ENCODE peak calls at places on chromosomes 6 and 20, in eight cellular contexts. One of them, this sample, is unnamed.

GRCh38 chr20:23048283-23049200 is 930 bp downstream of the THBD start:
- DNase-seq in foreskin fibroblast: peak; percentile 33
- DNase-seq in cardiac muscle cell: peak; percentile 40
- DNase-seq in suprapubic skin: peak; percentile 75
- DNase-seq in CD4-positive, alpha-beta T cell: no peak
- DNase-seq in mesothelial cell of epicardium: peak; percentile 52
- DNase-seq in fibroblast of lung: peak; percentile 22
- DNase-seq in GM13977: peak; percentile 53
- DNase-seq in this sample: no peak

GRCh38 chr6:24064106-24064505 is 61.9 kb upstream of the NRSN1 start:
- DNase-seq in foreskin fibroblast: no peak
- DNase-seq in cardiac muscle cell: no peak
- DNase-seq in suprapubic skin: no peak
- DNase-seq in CD4-positive, alpha-beta T cell: no peak
- DNase-seq in mesothelial cell of epicardium: no peak
- DNase-seq in fibroblast of lung: peak; percentile 10
- DNase-seq in GM13977: no peak
- DNase-seq in this sample: no peak

GRCh38 chr6:136429264-136429663 is 121.0 kb downstream of the MAP7 start:
- DNase-seq in foreskin fibroblast: no peak
- DNase-seq in cardiac muscle cell: no peak
- DNase-seq in suprapubic skin: no peak
- DNase-seq in CD4-positive, alpha-beta T cell: no peak
- DNase-seq in mesothelial cell of epicardium: no peak
- DNase-seq in fibroblast of lung: no peak
- DNase-seq in GM13977: no peak
- DNase-seq in this sample: no peak

GRCh38 chr6:143545976-143546547 is 34.5 kb upstream of the FUCA2 start:
- DNase-seq in foreskin fibroblast: no peak
- DNase-seq in cardiac muscle cell: peak; percentile 16
- DNase-seq in suprapubic skin: no peak
- DNase-seq in CD4-positive, alpha-beta T cell: no peak
- DNase-seq in mesothelial cell of epicardium: no peak
- DNase-seq in fibroblast of lung: peak; percentile 39
- DNase-seq in GM13977: no peak
- DNase-seq in this sample: no peak

GRCh38 chr6:27829453-27830211 is 82.6 kb downstream of the OR2B2 start:
- DNase-seq in foreskin fibroblast: no peak
- DNase-seq in cardiac muscle cell: no peak
- DNase-seq in suprapubic skin: no peak
- DNase-seq in CD4-positive, alpha-beta T cell: no peak
- DNase-seq in mesothelial cell of epicardium: no peak
- DNase-seq in fibroblast of lung: no peak
- DNase-seq in GM13977: no peak
- DNase-seq in this sample: no peak

GRCh38 chr20:8021541-8022269 is 2.1 kb upstream of the TMX4 start:
- DNase-seq in foreskin fibroblast: no peak
- DNase-seq in cardiac muscle cell: peak; percentile 13
- DNase-seq in suprapubic skin: no peak
- DNase-seq in CD4-positive, alpha-beta T cell: no peak
- DNase-seq in mesothelial cell of epicardium: no peak
- DNase-seq in fibroblast of lung: no peak
- DNase-seq in GM13977: no peak
- DNase-seq in this sample: no peak

GRCh38 chr6:33633462-33634158 is 12.5 kb downstream of the ITPR3 start:
- DNase-seq in foreskin fibroblast: peak; percentile 77
- DNase-seq in cardiac muscle cell: peak; percentile 76
- DNase-seq in suprapubic skin: peak; percentile 85
- DNase-seq in CD4-positive, alpha-beta T cell: peak; percentile 19
- DNase-seq in mesothelial cell of epicardium: peak; percentile 62
- DNase-seq in fibroblast of lung: peak; percentile 53
- DNase-seq in GM13977: peak; percentile 91
- DNase-seq in this sample: no peak

GRCh38 chr6:125363010-125363359 is 61.2 kb upstream of the HDDC2 start:
- DNase-seq in foreskin fibroblast: peak; percentile 7
- DNase-seq in cardiac muscle cell: no peak
- DNase-seq in suprapubic skin: no peak
- DNase-seq in CD4-positive, alpha-beta T cell: no peak
- DNase-seq in mesothelial cell of epicardium: no peak
- DNase-seq in fibroblast of lung: peak; percentile 72
- DNase-seq in GM13977: no peak
- DNase-seq in this sample: no peak

GRCh38 chr6:152846825-152847224 is 96.2 kb downstream of the VIP start:
- DNase-seq in foreskin fibroblast: no peak
- DNase-seq in cardiac muscle cell: no peak
- DNase-seq in suprapubic skin: no peak
- DNase-seq in CD4-positive, alpha-beta T cell: no peak
- DNase-seq in mesothelial cell of epicardium: no peak
- DNase-seq in fibroblast of lung: no peak
- DNase-seq in GM13977: no peak
- DNase-seq in this sample: no peak

GRCh38 chr6:88629838-88630462 is 333.5 kb downstream of the RNGTT start:
- DNase-seq in foreskin fibroblast: no peak
- DNase-seq in cardiac muscle cell: no peak
- DNase-seq in suprapubic skin: no peak
- DNase-seq in CD4-positive, alpha-beta T cell: no peak
- DNase-seq in mesothelial cell of epicardium: no peak
- DNase-seq in fibroblast of lung: peak; percentile 6
- DNase-seq in GM13977: no peak
- DNase-seq in this sample: no peak

GRCh38 chr6:139638179-139638872 is 263.9 kb upstream of the CITED2 start:
- DNase-seq in foreskin fibroblast: no peak
- DNase-seq in cardiac muscle cell: no peak
- DNase-seq in suprapubic skin: no peak
- DNase-seq in CD4-positive, alpha-beta T cell: no peak
- DNase-seq in mesothelial cell of epicardium: no peak
- DNase-seq in fibroblast of lung: no peak
- DNase-seq in GM13977: no peak
- DNase-seq in this sample: no peak

GRCh38 chr6:30793521-30794194 is 49.3 kb upstream of the IER3 start:
- DNase-seq in foreskin fibroblast: no peak
- DNase-seq in cardiac muscle cell: peak; percentile 85
- DNase-seq in suprapubic skin: no peak
- DNase-seq in CD4-positive, alpha-beta T cell: no peak
- DNase-seq in mesothelial cell of epicardium: no peak
- DNase-seq in fibroblast of lung: peak; percentile 62
- DNase-seq in GM13977: peak; percentile 61
- DNase-seq in this sample: no peak

GRCh38 chr6:110039364-110039995 is 61.4 kb downstream of the GPR6 start:
- DNase-seq in foreskin fibroblast: peak; percentile 84
- DNase-seq in cardiac muscle cell: peak; percentile 95
- DNase-seq in suprapubic skin: peak; percentile 86
- DNase-seq in CD4-positive, alpha-beta T cell: peak; percentile 70
- DNase-seq in mesothelial cell of epicardium: peak; percentile 87
- DNase-seq in fibroblast of lung: peak; percentile 80
- DNase-seq in GM13977: peak; percentile 77
- DNase-seq in this sample: peak; percentile 71

GRCh38 chr20:63955281-63955845 is 853 bp downstream of the UCKL1 start:
- DNase-seq in foreskin fibroblast: no peak
- DNase-seq in cardiac muscle cell: peak; percentile 22
- DNase-seq in suprapubic skin: no peak
- DNase-seq in CD4-positive, alpha-beta T cell: no peak
- DNase-seq in mesothelial cell of epicardium: no peak
- DNase-seq in fibroblast of lung: peak; percentile 28
- DNase-seq in GM13977: peak; percentile 78
- DNase-seq in this sample: no peak

GRCh38 chr20:41230136-41230535 is 87.4 kb downstream of the ZHX3 start:
- DNase-seq in foreskin fibroblast: no peak
- DNase-seq in cardiac muscle cell: no peak
- DNase-seq in suprapubic skin: no peak
- DNase-seq in CD4-positive, alpha-beta T cell: no peak
- DNase-seq in mesothelial cell of epicardium: no peak
- DNase-seq in fibroblast of lung: no peak
- DNase-seq in GM13977: no peak
- DNase-seq in this sample: no peak

GRCh38 chr6:162100091-162100490 is 627.5 kb downstream of the PRKN start:
- DNase-seq in foreskin fibroblast: no peak
- DNase-seq in cardiac muscle cell: peak; percentile 45
- DNase-seq in suprapubic skin: no peak
- DNase-seq in CD4-positive, alpha-beta T cell: no peak
- DNase-seq in mesothelial cell of epicardium: no peak
- DNase-seq in fibroblast of lung: peak; percentile 73
- DNase-seq in GM13977: no peak
- DNase-seq in this sample: no peak

GRCh38 chr6:105646391-105646867 is 243.5 kb upstream of the PREP start:
- DNase-seq in foreskin fibroblast: peak; percentile 6
- DNase-seq in cardiac muscle cell: no peak
- DNase-seq in suprapubic skin: no peak
- DNase-seq in CD4-positive, alpha-beta T cell: no peak
- DNase-seq in mesothelial cell of epicardium: no peak
- DNase-seq in fibroblast of lung: peak; percentile 52
- DNase-seq in GM13977: peak; percentile 61
- DNase-seq in this sample: no peak

GRCh38 chr6:15911753-15912504 is 217.0 kb upstream of the MYLIP start:
- DNase-seq in foreskin fibroblast: no peak
- DNase-seq in cardiac muscle cell: no peak
- DNase-seq in suprapubic skin: no peak
- DNase-seq in CD4-positive, alpha-beta T cell: no peak
- DNase-seq in mesothelial cell of epicardium: no peak
- DNase-seq in fibroblast of lung: no peak
- DNase-seq in GM13977: no peak
- DNase-seq in this sample: no peak

GRCh38 chr6:36445651-36446050 is 2.9 kb downstream of the KCTD20 start:
- DNase-seq in foreskin fibroblast: no peak
- DNase-seq in cardiac muscle cell: peak; percentile 8
- DNase-seq in suprapubic skin: no peak
- DNase-seq in CD4-positive, alpha-beta T cell: no peak
- DNase-seq in mesothelial cell of epicardium: no peak
- DNase-seq in fibroblast of lung: no peak
- DNase-seq in GM13977: no peak
- DNase-seq in this sample: no peak

GRCh38 chr6:107171513-107171912 is 56.2 kb upstream of the BEND3 start:
- DNase-seq in foreskin fibroblast: no peak
- DNase-seq in cardiac muscle cell: no peak
- DNase-seq in suprapubic skin: no peak
- DNase-seq in CD4-positive, alpha-beta T cell: no peak
- DNase-seq in mesothelial cell of epicardium: no peak
- DNase-seq in fibroblast of lung: no peak
- DNase-seq in GM13977: no peak
- DNase-seq in this sample: no peak

DNA sequence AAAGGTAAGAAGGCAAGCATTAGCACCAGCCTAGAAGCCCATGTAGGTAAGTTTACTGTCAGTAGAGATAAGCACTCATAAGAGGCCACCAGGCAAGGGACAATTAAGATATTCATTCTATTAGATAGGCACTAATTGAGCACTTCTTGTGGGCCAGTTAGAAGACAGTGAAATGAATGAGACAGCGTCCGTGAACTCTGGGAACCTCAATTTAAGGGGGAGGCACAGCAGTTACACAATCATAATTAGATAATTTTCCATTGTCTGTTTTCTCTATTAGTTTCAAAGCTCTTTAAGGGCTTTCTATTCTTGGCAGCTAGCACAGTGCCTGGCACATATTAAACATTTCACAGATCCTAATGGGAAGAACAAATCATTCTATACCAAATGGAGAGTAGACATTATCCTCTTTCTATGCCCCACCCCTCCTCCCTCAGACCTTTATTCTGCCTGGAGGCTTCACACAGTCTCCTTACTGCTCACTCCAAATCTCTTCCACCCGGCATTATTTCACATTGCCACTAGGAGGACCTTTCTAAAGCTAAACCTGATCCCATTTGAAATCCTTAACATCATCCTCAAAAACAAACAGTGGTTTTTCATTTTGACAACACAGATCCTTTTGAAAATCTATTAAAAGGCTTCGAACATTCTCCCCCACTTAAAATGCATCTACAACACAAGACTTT is 529.6 kb downstream of the ADGRB3 start:
- DNase-seq in foreskin fibroblast: no peak
- DNase-seq in cardiac muscle cell: no peak
- DNase-seq in suprapubic skin: no peak
- DNase-seq in CD4-positive, alpha-beta T cell: no peak
- DNase-seq in mesothelial cell of epicardium: no peak
- DNase-seq in fibroblast of lung: no peak
- DNase-seq in GM13977: no peak
- DNase-seq in this sample: no peak
- TF ChIP-seq CTCF in foreskin fibroblast: peak; percentile 14
- TF ChIP-seq CTCF in cardiac muscle cell: no peak
- TF ChIP-seq CTCF in suprapubic skin: no peak
- TF ChIP-seq CTCF in CD4-positive, alpha-beta T cell: no peak
- TF ChIP-seq CTCF in mesothelial cell of epicardium: peak; percentile 41
- TF ChIP-seq CTCF in fibroblast of lung: no peak
- TF ChIP-seq CTCF in GM13977: peak; percentile 15
- TF ChIP-seq CTCF in this sample: no peak

GRCh38 chr6:170480045-170480714 is 72.9 kb downstream of the PSMB1 start:
- DNase-seq in foreskin fibroblast: peak; percentile 25
- DNase-seq in cardiac muscle cell: peak; percentile 63
- DNase-seq in suprapubic skin: no peak
- DNase-seq in CD4-positive, alpha-beta T cell: no peak
- DNase-seq in mesothelial cell of epicardium: no peak
- DNase-seq in fibroblast of lung: no peak
- DNase-seq in GM13977: no peak
- DNase-seq in this sample: no peak
- TF ChIP-seq CTCF in foreskin fibroblast: peak; percentile 24
- TF ChIP-seq CTCF in cardiac muscle cell: peak; percentile 56
- TF ChIP-seq CTCF in suprapubic skin: no peak
- TF ChIP-seq CTCF in CD4-positive, alpha-beta T cell: no peak
- TF ChIP-seq CTCF in mesothelial cell of epicardium: no peak
- TF ChIP-seq CTCF in fibroblast of lung: peak; percentile 21
- TF ChIP-seq CTCF in GM13977: no peak
- TF ChIP-seq CTCF in this sample: no peak

DNA sequence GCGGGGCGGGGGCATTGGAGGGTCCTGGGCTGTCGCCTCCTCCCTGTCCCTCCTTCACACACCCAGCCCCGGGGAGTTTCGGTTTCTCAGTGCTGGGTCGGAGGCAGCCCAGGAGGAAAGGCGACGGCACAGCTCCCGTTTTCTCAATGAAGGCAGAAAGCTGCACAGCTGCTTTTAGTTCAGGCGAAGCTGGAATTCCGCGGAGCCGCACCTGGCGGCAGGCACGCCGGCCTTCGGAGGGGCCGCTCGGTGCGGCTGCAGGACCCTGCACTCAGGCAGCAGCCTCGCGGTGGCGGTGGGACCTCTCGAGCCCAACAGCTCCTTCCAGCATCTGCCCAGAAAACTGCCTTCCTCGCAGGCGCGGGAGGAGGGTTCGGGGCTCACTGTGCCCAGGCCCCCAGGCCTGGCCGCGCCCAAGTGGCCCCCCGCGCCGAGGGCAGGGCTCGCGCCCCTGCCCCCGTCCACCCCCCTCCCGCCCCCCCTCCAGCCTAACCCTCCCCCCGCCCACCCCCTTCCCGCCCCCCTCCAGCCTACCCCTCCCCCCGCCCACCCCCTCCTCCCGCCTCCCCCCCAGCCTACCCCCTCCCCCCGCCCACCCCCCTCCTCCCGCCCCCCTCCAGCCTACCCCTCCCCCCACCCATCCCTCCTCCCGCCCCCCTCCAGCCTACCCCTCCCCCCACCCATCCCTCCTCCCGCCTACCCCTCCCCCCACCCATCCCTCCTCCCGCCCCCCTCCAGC is 4.8 kb downstream of the FOXQ1 start:
- DNase-seq in foreskin fibroblast: no peak
- DNase-seq in cardiac muscle cell: no peak
- DNase-seq in suprapubic skin: no peak
- DNase-seq in CD4-positive, alpha-beta T cell: no peak
- DNase-seq in mesothelial cell of epicardium: peak; percentile 50
- DNase-seq in fibroblast of lung: no peak
- DNase-seq in GM13977: peak; percentile 43
- DNase-seq in this sample: no peak
- TF ChIP-seq CTCF in foreskin fibroblast: no peak
- TF ChIP-seq CTCF in cardiac muscle cell: no peak
- TF ChIP-seq CTCF in suprapubic skin: no peak
- TF ChIP-seq CTCF in CD4-positive, alpha-beta T cell: no peak
- TF ChIP-seq CTCF in mesothelial cell of epicardium: no peak
- TF ChIP-seq CTCF in fibroblast of lung: no peak
- TF ChIP-seq CTCF in GM13977: no peak
- TF ChIP-seq CTCF in this sample: no peak

GRCh38 chr6:111256646-111257045 is 169.3 kb downstream of the SLC16A10 start:
- DNase-seq in foreskin fibroblast: no peak
- DNase-seq in cardiac muscle cell: peak; percentile 26
- DNase-seq in suprapubic skin: no peak
- DNase-seq in CD4-positive, alpha-beta T cell: no peak
- DNase-seq in mesothelial cell of epicardium: no peak
- DNase-seq in fibroblast of lung: no peak
- DNase-seq in GM13977: no peak
- DNase-seq in this sample: no peak
- TF ChIP-seq CTCF in foreskin fibroblast: no peak
- TF ChIP-seq CTCF in cardiac muscle cell: no peak
- TF ChIP-seq CTCF in suprapubic skin: no peak
- TF ChIP-seq CTCF in CD4-positive, alpha-beta T cell: no peak
- TF ChIP-seq CTCF in mesothelial cell of epicardium: no peak
- TF ChIP-seq CTCF in fibroblast of lung: no peak
- TF ChIP-seq CTCF in GM13977: no peak
- TF ChIP-seq CTCF in this sample: no peak